ENCODE peak calls at places on chromosomes 13 and 19, in six cellular contexts. One of them, this sample, is unnamed.

GRCh38 chr19:51467864-51468544 is 9.8 kb upstream of the SIGLEC8 start:
- DNase-seq in pancreas: no peak
- DNase-seq in CD8-positive, alpha-beta T cell: no peak
- DNase-seq in psoas muscle: no peak
- DNase-seq in endodermal cell: no peak
- DNase-seq in Caco-2: no peak
- DNase-seq in this sample: no peak

GRCh38 chr19:38155453-38155852 is 68.6 kb downstream of the DPF1 start:
- DNase-seq in pancreas: no peak
- DNase-seq in CD8-positive, alpha-beta T cell: no peak
- DNase-seq in psoas muscle: no peak
- DNase-seq in endodermal cell: no peak
- DNase-seq in Caco-2: no peak
- DNase-seq in this sample: no peak

GRCh38 chr13:26459276-26460131 is 98.0 kb upstream of the WASF3 start:
- DNase-seq in pancreas: no peak
- DNase-seq in CD8-positive, alpha-beta T cell: no peak
- DNase-seq in psoas muscle: peak; percentile 67
- DNase-seq in endodermal cell: no peak
- DNase-seq in Caco-2: no peak
- DNase-seq in this sample: no peak

GRCh38 chr13:22189176-22190048 is 518.5 kb downstream of the FGF9 start:
- DNase-seq in pancreas: no peak
- DNase-seq in CD8-positive, alpha-beta T cell: no peak
- DNase-seq in psoas muscle: no peak
- DNase-seq in endodermal cell: no peak
- DNase-seq in Caco-2: no peak
- DNase-seq in this sample: no peak

GRCh38 chr19:7611541-7612279 is 16.0 kb downstream of the CAMSAP3 start:
- DNase-seq in pancreas: peak; percentile 12
- DNase-seq in CD8-positive, alpha-beta T cell: no peak
- DNase-seq in psoas muscle: no peak
- DNase-seq in endodermal cell: no peak
- DNase-seq in Caco-2: no peak
- DNase-seq in this sample: no peak

GRCh38 chr19:31347828-31348314 is 1.4 kb downstream of the TSHZ3 start:
- DNase-seq in pancreas: no peak
- DNase-seq in CD8-positive, alpha-beta T cell: no peak
- DNase-seq in psoas muscle: no peak
- DNase-seq in endodermal cell: no peak
- DNase-seq in Caco-2: no peak
- DNase-seq in this sample: no peak

GRCh38 chr19:54573330-54573872 is at the start of gene LILRA2:
- DNase-seq in pancreas: no peak
- DNase-seq in CD8-positive, alpha-beta T cell: no peak
- DNase-seq in psoas muscle: no peak
- DNase-seq in endodermal cell: no peak
- DNase-seq in Caco-2: no peak
- DNase-seq in this sample: peak; percentile 64

GRCh38 chr13:76638160-76638559 is 248.0 kb downstream of the KCTD12 start:
- DNase-seq in pancreas: no peak
- DNase-seq in CD8-positive, alpha-beta T cell: no peak
- DNase-seq in psoas muscle: no peak
- DNase-seq in endodermal cell: no peak
- DNase-seq in Caco-2: no peak
- DNase-seq in this sample: no peak

GRCh38 chr13:64640002-64640401 is 2590.1 kb downstream of the PCDH9 start:
- DNase-seq in pancreas: no peak
- DNase-seq in CD8-positive, alpha-beta T cell: no peak
- DNase-seq in psoas muscle: no peak
- DNase-seq in endodermal cell: no peak
- DNase-seq in Caco-2: no peak
- DNase-seq in this sample: no peak

GRCh38 chr13:41427700-41428099 is 29.6 kb upstream of the RGCC start:
- DNase-seq in pancreas: no peak
- DNase-seq in CD8-positive, alpha-beta T cell: no peak
- DNase-seq in psoas muscle: no peak
- DNase-seq in endodermal cell: no peak
- DNase-seq in Caco-2: no peak
- DNase-seq in this sample: no peak

GRCh38 chr13:36275190-36276002 is 22.2 kb downstream of the CCDC169 start:
- DNase-seq in pancreas: peak; percentile 23
- DNase-seq in CD8-positive, alpha-beta T cell: no peak
- DNase-seq in psoas muscle: no peak
- DNase-seq in endodermal cell: no peak
- DNase-seq in Caco-2: no peak
- DNase-seq in this sample: no peak

GRCh38 chr13:76609643-76610042 is 276.6 kb downstream of the KCTD12 start:
- DNase-seq in pancreas: no peak
- DNase-seq in CD8-positive, alpha-beta T cell: no peak
- DNase-seq in psoas muscle: no peak
- DNase-seq in endodermal cell: no peak
- DNase-seq in Caco-2: no peak
- DNase-seq in this sample: no peak

GRCh38 chr13:99384468-99384867 is 77.3 kb upstream of the GPR183 start:
- DNase-seq in pancreas: no peak
- DNase-seq in CD8-positive, alpha-beta T cell: peak; percentile 86
- DNase-seq in psoas muscle: no peak
- DNase-seq in endodermal cell: peak; percentile 15
- DNase-seq in Caco-2: no peak
- DNase-seq in this sample: no peak

GRCh38 chr13:43664700-43665191 is 122.0 kb downstream of the ENOX1 start:
- DNase-seq in pancreas: peak; percentile 16
- DNase-seq in CD8-positive, alpha-beta T cell: no peak
- DNase-seq in psoas muscle: no peak
- DNase-seq in endodermal cell: peak; percentile 57
- DNase-seq in Caco-2: peak; percentile 72
- DNase-seq in this sample: no peak

GRCh38 chr19:9566729-9567128 is 17.6 kb downstream of the ZNF121 start:
- DNase-seq in pancreas: no peak
- DNase-seq in CD8-positive, alpha-beta T cell: no peak
- DNase-seq in psoas muscle: no peak
- DNase-seq in endodermal cell: no peak
- DNase-seq in Caco-2: no peak
- DNase-seq in this sample: no peak

GRCh38 chr13:113064534-113065405 is 40.8 kb upstream of the F7 start:
- DNase-seq in pancreas: no peak
- DNase-seq in CD8-positive, alpha-beta T cell: no peak
- DNase-seq in psoas muscle: no peak
- DNase-seq in endodermal cell: no peak
- DNase-seq in Caco-2: no peak
- DNase-seq in this sample: no peak

GRCh38 chr19:51031880-51032225 is 2.9 kb downstream of the KLK12 start:
- DNase-seq in pancreas: no peak
- DNase-seq in CD8-positive, alpha-beta T cell: no peak
- DNase-seq in psoas muscle: no peak
- DNase-seq in endodermal cell: no peak
- DNase-seq in Caco-2: no peak
- DNase-seq in this sample: no peak

GRCh38 chr13:90039516-90039915 is 1308.0 kb upstream of the MIR17HG start:
- DNase-seq in pancreas: no peak
- DNase-seq in CD8-positive, alpha-beta T cell: no peak
- DNase-seq in psoas muscle: no peak
- DNase-seq in endodermal cell: no peak
- DNase-seq in Caco-2: no peak
- DNase-seq in this sample: no peak

GRCh38 chr19:788821-789472 is 8.3 kb upstream of the PTBP1 start:
- DNase-seq in pancreas: no peak
- DNase-seq in CD8-positive, alpha-beta T cell: no peak
- DNase-seq in psoas muscle: peak; percentile 54
- DNase-seq in endodermal cell: peak; percentile 82
- DNase-seq in Caco-2: no peak
- DNase-seq in this sample: no peak

GRCh38 chr13:29693297-29693945 is 97.9 kb upstream of the SLC7A1 start:
- DNase-seq in pancreas: peak; percentile 78
- DNase-seq in CD8-positive, alpha-beta T cell: no peak
- DNase-seq in psoas muscle: no peak
- DNase-seq in endodermal cell: no peak
- DNase-seq in Caco-2: no peak
- DNase-seq in this sample: peak; percentile 47

GRCh38 chr13:102839462-102839861 is 6.4 kb upstream of the ERCC5 start:
- DNase-seq in pancreas: no peak
- DNase-seq in CD8-positive, alpha-beta T cell: no peak
- DNase-seq in psoas muscle: no peak
- DNase-seq in endodermal cell: no peak
- DNase-seq in Caco-2: no peak
- DNase-seq in this sample: no peak

GRCh38 chr19:460877-461609 is at the start of gene SHC2:
- DNase-seq in pancreas: peak; percentile 68
- DNase-seq in CD8-positive, alpha-beta T cell: no peak
- DNase-seq in psoas muscle: peak; percentile 49
- DNase-seq in endodermal cell: no peak
- DNase-seq in Caco-2: no peak
- DNase-seq in this sample: no peak

GRCh38 chr19:52662631-52663030 is 24.5 kb upstream of the ZNF83 start:
- DNase-seq in pancreas: no peak
- DNase-seq in CD8-positive, alpha-beta T cell: no peak
- DNase-seq in psoas muscle: no peak
- DNase-seq in endodermal cell: no peak
- DNase-seq in Caco-2: no peak
- DNase-seq in this sample: no peak

GRCh38 chr19:1147934-1148549 is 26.0 kb downstream of the SBNO2 start:
- DNase-seq in pancreas: no peak
- DNase-seq in CD8-positive, alpha-beta T cell: no peak
- DNase-seq in psoas muscle: no peak
- DNase-seq in endodermal cell: no peak
- DNase-seq in Caco-2: no peak
- DNase-seq in this sample: no peak

GRCh38 chr19:29724102-29724641 is 9.1 kb upstream of the C19orf12 start:
- DNase-seq in pancreas: no peak
- DNase-seq in CD8-positive, alpha-beta T cell: peak; percentile 51
- DNase-seq in psoas muscle: no peak
- DNase-seq in endodermal cell: peak; percentile 77
- DNase-seq in Caco-2: no peak
- DNase-seq in this sample: no peak

GRCh38 chr19:40718774-40719391 is 2.0 kb downstream of the ITPKC start:
- DNase-seq in pancreas: peak; percentile 79
- DNase-seq in CD8-positive, alpha-beta T cell: no peak
- DNase-seq in psoas muscle: peak; percentile 75
- DNase-seq in endodermal cell: peak; percentile 78
- DNase-seq in Caco-2: peak; percentile 97
- DNase-seq in this sample: peak; percentile 91

GRCh38 chr13:19070398-19070735 is 111.3 kb downstream of the TUBA3C start:
- DNase-seq in pancreas: no peak
- DNase-seq in CD8-positive, alpha-beta T cell: no peak
- DNase-seq in psoas muscle: no peak
- DNase-seq in endodermal cell: no peak
- DNase-seq in Caco-2: no peak
- DNase-seq in this sample: no peak
- H3K9me3 ChIP-seq in pancreas: no peaks in the 10 kb centered on the region
- H3K9me3 ChIP-seq in CD8-positive, alpha-beta T cell: no peaks in the 10 kb centered on the region
- H3K9me3 ChIP-seq in psoas muscle: no peaks in the 10 kb centered on the region
- H3K9me3 ChIP-seq in endodermal cell: peaks cover 80% of the 10 kb centered on the region
- H3K9me3 ChIP-seq in Caco-2: no peaks in the 10 kb centered on the region
- H3K9me3 ChIP-seq in this sample: no peaks in the 10 kb centered on the region

GRCh38 chr13:59480857-59481256 is 682.9 kb downstream of the DIAPH3 start:
- DNase-seq in pancreas: no peak
- DNase-seq in CD8-positive, alpha-beta T cell: no peak
- DNase-seq in psoas muscle: no peak
- DNase-seq in endodermal cell: no peak
- DNase-seq in Caco-2: no peak
- DNase-seq in this sample: no peak

GRCh38 chr13:59477011-59477410 is 686.7 kb downstream of the DIAPH3 start:
- DNase-seq in pancreas: no peak
- DNase-seq in CD8-positive, alpha-beta T cell: no peak
- DNase-seq in psoas muscle: no peak
- DNase-seq in endodermal cell: no peak
- DNase-seq in Caco-2: no peak
- DNase-seq in this sample: no peak

GRCh38 chr13:59480398-59480797 is 683.3 kb downstream of the DIAPH3 start:
- DNase-seq in pancreas: no peak
- DNase-seq in CD8-positive, alpha-beta T cell: no peak
- DNase-seq in psoas muscle: no peak
- DNase-seq in endodermal cell: no peak
- DNase-seq in Caco-2: no peak
- DNase-seq in this sample: no peak

GRCh38 chr13:59478908-59479307 is 684.8 kb downstream of the DIAPH3 start:
- DNase-seq in pancreas: no peak
- DNase-seq in CD8-positive, alpha-beta T cell: no peak
- DNase-seq in psoas muscle: no peak
- DNase-seq in endodermal cell: peak; percentile 62
- DNase-seq in Caco-2: no peak
- DNase-seq in this sample: no peak

GRCh38 chr13:59479629-59480028 is 684.1 kb downstream of the DIAPH3 start:
- DNase-seq in pancreas: no peak
- DNase-seq in CD8-positive, alpha-beta T cell: no peak
- DNase-seq in psoas muscle: no peak
- DNase-seq in endodermal cell: peak; percentile 86
- DNase-seq in Caco-2: no peak
- DNase-seq in this sample: no peak
- TF ChIP-seq CTCF in pancreas: no peak
- TF ChIP-seq CTCF in CD8-positive, alpha-beta T cell: no peak
- TF ChIP-seq CTCF in psoas muscle: no peak
- TF ChIP-seq CTCF in endodermal cell: no peak
- TF ChIP-seq CTCF in Caco-2: no peak
- TF ChIP-seq CTCF in this sample: no peak

DNA sequence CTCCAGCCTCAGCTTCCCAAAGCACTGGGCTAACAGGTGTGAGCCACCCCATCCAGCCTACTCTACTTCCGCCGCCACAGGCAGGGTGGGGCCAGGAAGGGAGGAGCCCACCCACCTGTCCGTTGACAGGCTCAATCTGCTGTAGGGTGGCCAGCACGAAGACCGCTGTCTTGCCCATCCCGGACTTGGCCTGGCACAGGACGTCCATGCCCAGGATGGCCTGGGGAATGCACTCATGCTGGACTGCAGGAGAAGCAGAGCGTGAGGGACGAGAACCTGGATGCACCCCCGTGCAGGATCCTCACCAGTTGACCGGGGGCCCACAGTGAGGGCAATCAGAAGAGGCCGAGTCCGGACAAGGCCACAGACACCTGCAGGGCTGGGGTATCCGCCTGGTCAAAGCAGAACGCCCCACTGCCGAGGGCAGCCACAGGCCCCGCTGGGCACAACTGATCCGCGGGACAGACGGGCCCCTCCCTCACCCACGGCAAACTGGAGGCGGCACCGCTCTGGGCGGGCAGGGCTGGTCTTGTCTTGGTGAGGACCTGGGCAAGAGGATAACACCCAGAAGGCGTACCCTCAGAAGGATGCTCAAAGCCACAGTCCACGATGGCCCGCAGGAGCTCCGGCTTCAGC is 6.6 kb downstream of the DDX39A start:
- DNase-seq in pancreas: no peak
- DNase-seq in CD8-positive, alpha-beta T cell: no peak
- DNase-seq in psoas muscle: no peak
- DNase-seq in endodermal cell: no peak
- DNase-seq in Caco-2: no peak
- DNase-seq in this sample: no peak
- H3K36me3 ChIP-seq in pancreas: peaks cover 9% of the 10 kb centered on the region
- H3K36me3 ChIP-seq in CD8-positive, alpha-beta T cell: peaks cover 60% of the 10 kb centered on the region
- H3K36me3 ChIP-seq in psoas muscle: peaks cover 12% of the 10 kb centered on the region
- H3K36me3 ChIP-seq in endodermal cell: peaks cover 68% of the 10 kb centered on the region
- H3K36me3 ChIP-seq in Caco-2: peaks cover 4% of the 10 kb centered on the region
- H3K36me3 ChIP-seq in this sample: peaks cover 73% of the 10 kb centered on the region

DNA sequence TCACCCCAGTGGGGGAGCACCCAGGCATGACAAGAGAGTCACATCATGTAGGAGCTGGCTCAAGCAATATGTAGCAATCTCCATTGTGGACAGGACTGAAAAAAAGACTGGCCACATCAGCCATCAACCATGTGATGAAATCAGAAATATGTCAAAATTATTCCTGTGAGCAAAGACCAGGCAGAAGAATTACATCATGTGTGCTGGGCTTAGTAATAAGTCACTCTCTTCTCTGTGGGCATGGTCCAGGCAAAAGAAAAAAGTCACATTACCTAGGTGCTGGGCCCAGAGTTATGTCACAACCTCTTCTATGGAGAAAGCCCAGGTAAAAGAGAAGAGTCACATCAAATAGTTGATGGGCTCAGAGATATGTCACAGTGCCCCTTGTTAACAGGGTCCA is 28.3 kb upstream of the ZNF729 start:
- DNase-seq in pancreas: no peak
- DNase-seq in CD8-positive, alpha-beta T cell: no peak
- DNase-seq in psoas muscle: no peak
- DNase-seq in endodermal cell: no peak
- DNase-seq in Caco-2: no peak
- DNase-seq in this sample: no peak
- H3K9me3 ChIP-seq in pancreas: no peaks in the 10 kb centered on the region
- H3K9me3 ChIP-seq in CD8-positive, alpha-beta T cell: no peaks in the 10 kb centered on the region
- H3K9me3 ChIP-seq in psoas muscle: peaks cover 4% of the 10 kb centered on the region
- H3K9me3 ChIP-seq in endodermal cell: peaks cover 68% of the 10 kb centered on the region
- H3K9me3 ChIP-seq in Caco-2: no peaks in the 10 kb centered on the region
- H3K9me3 ChIP-seq in this sample: no peaks in the 10 kb centered on the region

This sample was measured in lower lobe of right lung.